ENCODE peak calls at places on chromosomes 16 and 17, in seven cellular contexts. L, U, P, A, N, Q and B are unnamed samples.

GRCh38 chr16:86355951-86356350 is 154.4 kb upstream of the FOXF1 start:
- DNase-seq in L (no peak), U (no peak), P (no peak), A (no peak), N (no peak), Q (no peak), B (no peak)

GRCh38 chr16:5062051-5062450 is 3.7 kb downstream of the C16orf89 start:
- DNase-seq in L (no peak), U (no peak), P (no peak), A (no peak), N (no peak), Q (no peak), B (no peak)

GRCh38 chr17:41664587-41665565 is 23.8 kb upstream of the EIF1 start:
- DNase-seq in L (no peak), U (no peak), P (no peak), A (no peak), N (no peak), Q (no peak), B (no peak)

GRCh38 chr17:79985361-79985760 is 50.3 kb downstream of the TBC1D16 start:
- DNase-seq in L (no peak), U (no peak), P (no peak), A (no peak), N (no peak), Q (peak; percentile 6), B (no peak)

GRCh38 chr17:55833311-55833710 is 82.5 kb downstream of the PCTP start:
- DNase-seq in L (no peak), U (no peak), P (peak; percentile 3), A (no peak), N (no peak), Q (no peak), B (no peak)

GRCh38 chr16:84550096-84550495 is 45.6 kb upstream of the MEAK7 start:
- DNase-seq in L (no peak), U (no peak), P (no peak), A (no peak), N (no peak), Q (no peak), B (no peak)

GRCh38 chr16:7268182-7268581 is 64.5 kb upstream of the RBFOX1 start:
- DNase-seq in L (no peak), U (no peak), P (no peak), A (no peak), N (peak; percentile 68), Q (no peak), B (no peak)

GRCh38 chr17:6512552-6512951 is 43.8 kb downstream of the PITPNM3 start:
- DNase-seq in L (no peak), U (no peak), P (no peak), A (peak; percentile 87), N (no peak), Q (no peak), B (no peak)

GRCh38 chr16:59881366-59881765 is 1147.2 kb upstream of the GOT2 start:
- DNase-seq in L (no peak), U (no peak), P (no peak), A (no peak), N (no peak), Q (no peak), B (no peak)

GRCh38 chr17:29074488-29074887 is 31.5 kb downstream of the PIPOX start:
- DNase-seq in L (no peak), U (no peak), P (no peak), A (no peak), N (no peak), Q (no peak), B (no peak)

GRCh38 chr17:32461853-32462617 is 17.7 kb downstream of the PSMD11 start:
- DNase-seq in L (no peak), U (peak; percentile 67), P (peak; percentile 51), A (peak; percentile 69), N (peak; percentile 69), Q (peak; percentile 67), B (peak; percentile 53)

GRCh38 chr17:79930786-79931516 is 91.7 kb upstream of the CBX4 start:
- DNase-seq in L (no peak), U (no peak), P (no peak), A (no peak), N (no peak), Q (no peak), B (no peak)

GRCh38 chr17:43418441-43419374 is 19.9 kb downstream of the ARL4D start:
- DNase-seq in L (peak; percentile 94), U (peak; percentile 79), P (peak; percentile 94), A (no peak), N (peak; percentile 35), Q (no peak), B (no peak)

GRCh38 chr17:61770043-61770442 is 93.3 kb downstream of the BRIP1 start:
- DNase-seq in L (no peak), U (no peak), P (peak; percentile 9), A (peak; percentile 2), N (no peak), Q (no peak), B (no peak)

GRCh38 chr17:50817142-50817751 is 18.1 kb upstream of the WFIKKN2 start:
- DNase-seq in L (no peak), U (peak; percentile 31), P (no peak), A (no peak), N (peak; percentile 60), Q (peak; percentile 57), B (no peak)

GRCh38 chr16:76390476-76390875 is 113.3 kb downstream of the CNTNAP4 start:
- DNase-seq in L (no peak), U (no peak), P (no peak), A (no peak), N (no peak), Q (no peak), B (no peak)

GRCh38 chr17:7854851-7855642 is at the start of gene TMEM88:
- DNase-seq in L (no peak), U (no peak), P (no peak), A (peak; percentile 39), N (peak; percentile 87), Q (peak; percentile 51), B (no peak)

GRCh38 chr17:8125947-8126305 is 2.0 kb upstream of the HES7 start:
- DNase-seq in L (no peak), U (no peak), P (no peak), A (no peak), N (peak; percentile 44), Q (peak; percentile 39), B (no peak)

GRCh38 chr17:66684716-66685115 is 150.2 kb upstream of the CACNG5 start:
- DNase-seq in L (no peak), U (no peak), P (no peak), A (no peak), N (no peak), Q (no peak), B (no peak)

GRCh38 chr17:29048440-29049360 is 5.8 kb downstream of the PIPOX start:
- DNase-seq in L (no peak), U (no peak), P (peak; percentile 42), A (no peak), N (peak; percentile 56), Q (no peak), B (no peak)

DNA sequence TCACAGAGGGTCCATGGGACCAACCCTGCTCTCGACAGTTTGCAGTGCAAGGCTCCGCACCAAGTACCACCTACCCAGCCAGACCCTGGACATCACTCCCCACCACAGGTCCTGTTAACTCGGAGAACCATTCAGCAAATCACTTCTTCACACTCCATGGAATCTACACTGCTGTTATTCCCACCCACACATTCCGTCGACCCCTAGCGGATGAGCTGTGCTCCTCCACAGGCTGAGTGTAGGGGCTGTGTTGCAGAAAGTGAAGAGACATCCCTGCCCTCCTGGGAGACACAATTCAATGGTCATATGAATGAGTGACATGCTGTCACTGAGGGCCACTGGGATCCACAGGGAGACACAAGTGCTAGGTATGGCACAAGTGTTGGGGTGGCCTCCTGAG is 27.5 kb downstream of the MPG start:
- DNase-seq in L (no peak), U (no peak), P (no peak), A (no peak), N (no peak), Q (no peak), B (no peak)
- TF ChIP-seq CTCF in L (no peak), U (no peak), P (no peak), A (no peak), N (no peak), Q (no peak), B (no peak)

GRCh38 chr17:65531508-65532431 is 29.7 kb downstream of the AXIN2 start:
- DNase-seq in L (peak; percentile 87), U (peak; percentile 91), P (peak; percentile 60), A (no peak), N (peak; percentile 51), Q (no peak), B (no peak)
- TF ChIP-seq CTCF in L (no peak), U (peak; percentile 48), P (peak; percentile 20), A (no peak), N (peak; percentile 42), Q (no peak), B (no peak)

GRCh38 chr16:287981-288920 is 5.3 kb downstream of the PDIA2 start:
- DNase-seq in L (no peak), U (no peak), P (no peak), A (no peak), N (no peak), Q (no peak), B (no peak)

GRCh38 chr16:286491-287297 is 3.7 kb downstream of the PDIA2 start:
- DNase-seq in L (no peak), U (no peak), P (no peak), A (no peak), N (no peak), Q (no peak), B (no peak)

GRCh38 chr16:285146-286055 is 2.4 kb downstream of the PDIA2 start:
- DNase-seq in L (no peak), U (no peak), P (no peak), A (no peak), N (no peak), Q (no peak), B (peak; percentile 71)

GRCh38 chr16:289395-289997 is 6.5 kb downstream of the PDIA2 start:
- DNase-seq in L (no peak), U (no peak), P (no peak), A (no peak), N (no peak), Q (no peak), B (no peak)

DNA sequence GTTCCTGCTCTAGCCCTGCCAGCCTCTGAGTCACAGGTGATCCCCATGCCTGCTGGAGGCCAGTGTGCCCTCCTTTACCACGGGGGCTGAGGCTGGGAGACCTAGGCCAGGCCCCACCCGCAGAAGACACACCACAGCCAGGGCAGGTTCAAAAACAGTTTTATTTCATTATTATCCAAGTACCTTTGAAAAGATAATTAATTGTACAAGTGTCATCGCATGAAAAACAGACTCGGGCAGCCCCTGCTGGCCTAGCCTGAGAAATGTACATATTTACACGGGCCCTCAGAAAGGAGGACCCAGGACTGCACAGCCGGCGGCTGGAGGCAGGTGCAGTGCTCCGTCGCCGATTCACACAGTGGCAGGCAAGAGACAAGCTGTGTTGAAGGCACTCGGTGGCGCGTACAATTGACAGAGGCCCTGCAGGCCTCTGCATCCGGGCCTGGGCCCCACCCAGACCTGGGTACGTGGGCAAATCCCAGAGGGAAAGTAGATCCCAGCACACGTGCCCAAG is 4.4 kb downstream of the PDIA2 start:
- DNase-seq in L (no peak), U (no peak), P (no peak), A (no peak), N (no peak), Q (no peak), B (no peak)
- TF ChIP-seq CTCF in L (no peak), U (no peak), P (no peak), A (no peak), N (no peak), Q (no peak), B (no peak)

DNA sequence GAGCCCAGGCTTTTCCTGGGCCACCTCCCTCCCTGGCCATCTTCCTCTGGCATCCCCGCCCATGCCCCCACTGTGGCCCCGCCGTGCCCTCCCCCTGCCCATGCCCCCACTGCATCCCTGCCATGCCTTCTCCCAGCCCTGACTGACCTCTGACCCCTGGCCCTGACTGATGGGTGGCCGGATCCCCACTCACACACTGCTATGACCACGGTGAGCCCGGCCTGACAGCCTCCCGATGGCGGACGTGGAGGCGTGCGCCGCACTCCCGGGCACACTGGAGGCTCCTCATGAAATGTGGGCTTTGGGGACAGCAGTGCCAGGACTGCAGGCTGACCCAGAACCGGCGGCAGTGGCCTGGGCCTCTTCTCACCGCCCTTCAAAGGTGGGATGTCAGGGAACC is 10.6 kb upstream of the C1QTNF8 start:
- DNase-seq in L (no peak), U (no peak), P (no peak), A (no peak), N (no peak), Q (no peak), B (no peak)
- TF ChIP-seq CTCF in L (no peak), U (no peak), P (no peak), A (no peak), N (no peak), Q (no peak), B (no peak)